ENCODE peak calls at places on chromosomes 11 and 22, in four cellular contexts. U, H, A and K are unnamed samples.

GRCh38 chr11:80958414-80958813 is 1517.6 kb upstream of the TENM4 start:
- DNase-seq in A (no peak), H (peak; percentile 4), U (no peak), K (no peak)

GRCh38 chr11:63892233-63892632 is 24.7 kb downstream of the RCOR2 start:
- DNase-seq in U (no peak), A (no peak), H (no peak), K (no peak)

GRCh38 chr22:35648066-35649025 is at the start of gene APOL6:
- DNase-seq in H (peak; percentile 23), U (peak; percentile 81), A (peak; percentile 26), K (no peak)

GRCh38 chr11:100835854-100836253 is 148.8 kb downstream of the ARHGAP42 start:
- DNase-seq in U (no peak), H (no peak), A (no peak), K (no peak)

GRCh38 chr11:123107945-123108344 is 46.0 kb upstream of the HSPA8 start:
- DNase-seq in U (no peak), A (no peak), H (no peak), K (no peak)

GRCh38 chr11:132039521-132039920 is 669.1 kb downstream of the NTM start:
- DNase-seq in A (no peak), U (no peak), H (no peak), K (no peak)

GRCh38 chr11:111414267-111414931 is 35.3 kb upstream of the POU2AF1 start:
- DNase-seq in U (no peak), H (no peak), A (no peak), K (no peak)

GRCh38 chr11:14454861-14455632 is 44.6 kb downstream of the COPB1 start:
- DNase-seq in H (peak; percentile 37), U (no peak), A (no peak), K (no peak)

GRCh38 chr11:3184732-3185347 is 19.7 kb upstream of the OSBPL5 start:
- DNase-seq in A (no peak), U (no peak), H (no peak), K (no peak)

GRCh38 chr11:62752177-62752785 is 1.7 kb downstream of the ZBTB3 start:
- DNase-seq in A (no peak), U (no peak), H (no peak), K (no peak)

GRCh38 chr22:30640839-30641430 is 5.4 kb downstream of the SLC35E4 start:
- DNase-seq in H (no peak), A (no peak), U (no peak), K (no peak)
- TF ChIP-seq POLR2A in H (no peak), A (no peak), U (no peak), K (no peak)

GRCh38 chr11:78234006-78234405 is 45.3 kb downstream of the USP35 start:
- DNase-seq in H (no peak), A (no peak), U (no peak), K (no peak)
- H3K4me1 ChIP-seq in H (no peaks in the 10 kb centered on the region), A (no peaks in the 10 kb centered on the region), U (no peaks in the 10 kb centered on the region), K (peaks cover 18% of the 10 kb centered on the region)

GRCh38 chr22:37318255-37319109 is 36.2 kb downstream of the CYTH4 start:
- DNase-seq in U (no peak), A (no peak), H (no peak), K (no peak)
- TF ChIP-seq POLR2A in U (no peak), A (no peak), H (no peak), K (no peak)

DNA sequence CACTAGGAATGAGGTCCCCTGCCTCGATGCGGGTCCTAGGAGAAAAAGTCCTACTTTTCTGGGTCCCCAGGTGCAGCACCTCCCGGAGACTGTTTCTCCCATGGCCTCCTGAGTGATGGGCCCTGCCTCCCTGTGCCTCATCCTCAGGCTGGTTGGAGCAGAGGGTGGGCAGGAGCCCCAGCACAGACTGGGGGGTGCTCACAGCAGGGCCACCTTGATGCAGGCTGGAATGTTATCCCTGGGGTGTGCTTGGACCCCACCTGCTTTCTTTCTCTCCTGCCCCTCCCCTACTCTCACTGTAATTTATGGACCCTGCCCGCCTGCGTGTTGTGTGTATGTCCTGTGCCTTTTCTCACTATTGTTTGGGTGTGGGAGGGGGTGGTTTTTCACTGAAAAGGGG is 8.1 kb downstream of the SHISA8 start:
- DNase-seq in A (no peak), H (no peak), U (no peak), K (no peak)
- H3K4me1 ChIP-seq in A (peaks cover 29% of the 10 kb centered on the region), H (no peaks in the 10 kb centered on the region), U (peaks cover 22% of the 10 kb centered on the region), K (no peaks in the 10 kb centered on the region)

DNA sequence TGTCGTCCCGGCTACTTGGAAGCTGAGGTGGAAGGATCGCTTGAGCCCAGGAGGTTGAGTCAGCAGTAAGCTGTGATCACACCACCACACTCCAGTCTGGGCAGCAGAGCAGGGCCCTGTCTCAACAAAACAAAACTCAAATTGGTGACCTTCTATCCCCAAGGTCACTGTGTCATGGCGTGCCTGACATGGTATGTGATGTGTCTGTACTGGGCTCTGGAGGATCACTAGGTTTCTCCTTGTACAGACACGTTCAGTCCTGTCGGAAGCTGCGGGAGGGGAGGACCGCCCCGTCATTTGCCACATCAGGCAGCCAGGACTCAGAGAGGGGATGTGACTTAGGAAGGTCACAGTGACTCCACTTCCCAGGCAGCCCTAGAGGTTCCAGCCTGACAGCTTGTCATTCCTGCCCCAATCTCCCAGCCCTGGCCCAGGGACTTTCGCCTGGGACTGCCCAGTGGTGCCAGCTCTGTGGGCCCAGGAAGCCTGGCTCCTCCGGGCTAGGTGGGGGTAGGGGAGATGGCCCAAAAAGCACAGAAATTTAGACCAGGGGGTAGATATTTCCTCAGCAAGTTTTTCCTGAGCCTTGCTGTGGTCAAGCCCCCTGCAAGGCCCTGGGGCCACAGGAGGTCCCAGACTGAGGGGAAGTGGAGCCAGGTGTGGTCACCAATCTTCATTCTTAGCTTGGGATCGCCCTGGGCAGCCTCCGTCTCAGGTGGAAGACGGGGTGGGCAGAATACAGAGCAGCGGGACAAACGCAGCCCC is 53.2 kb downstream of the TRIOBP start:
- DNase-seq in H (no peak), U (no peak), A (peak; percentile 52), K (no peak)
- TF ChIP-seq POLR2A in H (no peak), U (no peak), A (no peak), K (no peak)